ENCODE peak calls at places on chromosomes 12 and 14, in six cellular contexts. G is CD8-positive, alpha-beta memory T cell; Y is NAMALWA; S is iPS DF 6.9; C is KBM-7; H is lower leg skin. M is an unnamed sample.

GRCh38 chr14:38039526-38039925 is 168.2 kb upstream of the SSTR1 start:
- DNase-seq in C (no peak), H (no peak), G (no peak), S (no peak), Y (no peak), M (no peak)

GRCh38 chr14:72916174-72916573 is 10.1 kb upstream of the DCAF4 start:
- DNase-seq in G (no peak), H (no peak), Y (no peak), S (no peak), C (no peak), M (no peak)

GRCh38 chr14:80117876-80118275 is 93.4 kb downstream of the DIO2 start:
- DNase-seq in H (no peak), C (no peak), Y (no peak), S (no peak), G (no peak), M (no peak)

GRCh38 chr14:69727860-69728259 is 39.1 kb upstream of the SRSF5 start:
- DNase-seq in S (no peak), H (no peak), C (no peak), G (no peak), Y (no peak), M (no peak)

GRCh38 chr12:92070864-92071445 is 74.7 kb downstream of the BTG1 start:
- DNase-seq in H (peak), G (no peak), C (peak), S (no peak), Y (no peak), M (no peak)

GRCh38 chr14:59677771-59678211 is 101.2 kb upstream of the CCDC175 start:
- DNase-seq in H (no peak), S (no peak), Y (no peak), C (no peak), G (no peak), M (no peak)

GRCh38 chr14:56059054-56059453 is 59.2 kb upstream of the PELI2 start:
- DNase-seq in G (no peak), S (no peak), C (no peak), Y (no peak), H (no peak), M (no peak)

GRCh38 chr12:11460343-11461023 is 65.1 kb upstream of the PRB2 start:
- DNase-seq in G (no peak), H (no peak), S (no peak), C (no peak), Y (no peak), M (no peak)

GRCh38 chr12:120468271-120468845 is 1.2 kb downstream of the SRSF9 start:
- DNase-seq in H (no peak), C (peak), S (no peak), Y (peak), G (no peak), M (no peak)

GRCh38 chr14:106083082-106083481 is 556.7 kb downstream of the TMEM121 start:
- DNase-seq in G (no peak), C (no peak), S (no peak), H (no peak), Y (no peak), M (no peak)

GRCh38 chr12:67681145-67681778 is 32.7 kb downstream of the DYRK2 start:
- DNase-seq in S (no peak), C (no peak), H (peak), G (no peak), Y (no peak), M (no peak)

GRCh38 chr14:41986726-41987125 is 380.1 kb downstream of the LRFN5 start:
- DNase-seq in S (no peak), H (no peak), Y (no peak), C (no peak), G (no peak), M (no peak)

GRCh38 chr12:124916370-124917134 is 2.1 kb upstream of the UBC start:
- DNase-seq in G (no peak), Y (peak), H (peak), S (no peak), C (peak), M (no peak)

GRCh38 chr14:90381999-90382451 is 14.8 kb upstream of the CALM1 start:
- DNase-seq in S (no peak), Y (no peak), C (no peak), H (peak), G (no peak), M (no peak)

GRCh38 chr12:132471858-132472255 is 18.1 kb upstream of the FBRSL1 start:
- DNase-seq in S (no peak), H (no peak), G (no peak), C (no peak), Y (no peak), M (no peak)

GRCh38 chr14:99562848-99563748 is 40.9 kb downstream of the CCDC85C start:
- DNase-seq in S (peak), C (no peak), H (no peak), G (no peak), Y (no peak), M (peak)

GRCh38 chr14:101709533-101709881 is 52.0 kb upstream of the PPP2R5C start:
- DNase-seq in C (no peak), H (peak), G (no peak), Y (no peak), S (no peak), M (no peak)

GRCh38 chr12:5945071-5946008 is at the start of gene ANO2:
- DNase-seq in S (no peak), C (no peak), Y (no peak), H (no peak), G (no peak), M (no peak)

GRCh38 chr12:18576104-18576622 is 161.6 kb downstream of the PLCZ1 start:
- DNase-seq in H (no peak), S (no peak), Y (no peak), C (no peak), G (no peak), M (no peak)

GRCh38 chr14:27686137-27686536 is 1080.5 kb upstream of the FOXG1 start:
- DNase-seq in H (no peak), C (no peak), Y (no peak), G (no peak), S (no peak), M (no peak)

GRCh38 chr14:75542585-75543091 is 20.4 kb downstream of the BATF start:
- DNase-seq in H (peak), G (peak), S (no peak), Y (no peak), C (peak), M (no peak)

GRCh38 chr12:68229956-68230355 is 4.3 kb upstream of the IL26 start:
- DNase-seq in S (no peak), G (no peak), C (no peak), H (no peak), Y (no peak), M (no peak)

GRCh38 chr12:481422-481821 is 21.7 kb downstream of the B4GALNT3 start:
- DNase-seq in G (no peak), C (peak), S (no peak), H (no peak), Y (no peak), M (no peak)

GRCh38 chr12:65876898-65877721 is 52.8 kb downstream of the HMGA2 start:
- DNase-seq in G (no peak), C (no peak), Y (no peak), S (no peak), H (no peak), M (no peak)

GRCh38 chr12:64173456-64173855 is 48.6 kb downstream of the KICS2 start:
- DNase-seq in C (no peak), S (no peak), G (no peak), H (no peak), Y (no peak), M (no peak)

GRCh38 chr14:92607702-92608429 is 94.3 kb downstream of the RIN3 start:
- DNase-seq in H (no peak), Y (no peak), S (no peak), G (no peak), C (no peak), M (no peak)

M was measured in type B pancreatic cell.